ENCODE peak calls at places on chromosome 6, in eight cellular contexts. Z is mammary epithelial cell, M is lower lobe of right lung, Y is Peyer's patch, R is AG04450, U is small intestine, K is prostate gland, I is heart right ventricle. G is an unnamed sample.
A peak's percentile ranks its signal among the peaks of the same experiment; 100 is the strongest.

GRCh38 chr6:12386816-12387215 is 96.7 kb downstream of the EDN1 start:
- DNase-seq in M (no peak), Z (no peak), R (no peak), K (no peak), I (no peak), U (no peak), Y (no peak), G (no peak)

GRCh38 chr6:43436577-43437282 is 9.4 kb downstream of the ABCC10 start:
- DNase-seq in M (no peak), Y (no peak), U (peak; percentile 77), I (no peak), R (peak; percentile 10), Z (peak; percentile 88), K (peak; percentile 84), G (no peak)

GRCh38 chr6:87742106-87742505 is 40.1 kb upstream of the AKIRIN2 start:
- DNase-seq in K (no peak), U (peak; percentile 24), M (no peak), I (no peak), R (no peak), Y (peak; percentile 91), Z (no peak), G (peak; percentile 58)

GRCh38 chr6:23672737-23673136 is 453.3 kb upstream of the NRSN1 start:
- DNase-seq in R (no peak), I (no peak), U (no peak), Z (no peak), M (no peak), Y (no peak), K (no peak), G (no peak)

GRCh38 chr6:134813146-134813545 is 136.8 kb downstream of the ALDH8A1 start:
- DNase-seq in K (no peak), R (no peak), Z (no peak), Y (no peak), M (no peak), I (no peak), U (no peak), G (no peak)

GRCh38 chr6:15621203-15622044 is 41.4 kb downstream of the DTNBP1 start:
- DNase-seq in K (no peak), R (no peak), Y (no peak), M (peak; percentile 75), Z (peak; percentile 73), I (peak; percentile 34), U (no peak), G (no peak)

GRCh38 chr6:113862112-113862511 is 5.0 kb downstream of the MARCKS start:
- DNase-seq in M (no peak), K (no peak), Z (peak; percentile 46), U (peak; percentile 49), I (no peak), Y (no peak), R (no peak), G (no peak)

GRCh38 chr6:14925025-14925595 is 320.8 kb upstream of the JARID2 start:
- DNase-seq in Y (no peak), M (no peak), K (no peak), Z (no peak), R (no peak), U (no peak), I (no peak), G (no peak)

GRCh38 chr6:13417954-13418353 is 69.4 kb downstream of the GFOD1 start:
- DNase-seq in U (no peak), Y (no peak), I (no peak), M (no peak), Z (no peak), K (no peak), R (no peak), G (no peak)

GRCh38 chr6:7723041-7723447 is 2.9 kb upstream of the BMP6 start:
- DNase-seq in I (peak; percentile 85), Y (peak; percentile 71), U (peak; percentile 48), K (peak; percentile 70), M (peak; percentile 79), R (peak; percentile 65), Z (peak; percentile 58), G (peak; percentile 41)

GRCh38 chr6:127518710-127519468 is at the start of gene MTCL3:
- DNase-seq in K (no peak), Y (no peak), I (peak; percentile 61), U (peak; percentile 7), M (no peak), R (no peak), Z (peak; percentile 5), G (peak; percentile 4)

DNA sequence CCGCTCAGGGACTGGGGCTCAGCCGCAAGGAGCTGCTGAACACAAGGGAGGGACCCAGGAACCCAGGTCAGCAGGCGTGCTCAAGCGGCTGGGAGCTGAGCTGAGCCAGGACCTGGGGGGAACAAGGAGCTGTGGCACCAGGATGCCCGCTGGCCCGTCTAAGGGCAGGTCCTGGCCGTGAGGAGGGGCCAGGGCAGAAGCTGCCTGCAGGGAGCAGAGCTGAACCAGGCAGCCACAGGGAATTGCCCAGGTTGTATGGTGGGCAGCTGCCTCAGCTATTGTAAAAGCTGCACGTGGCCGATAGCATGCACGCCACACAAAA is 133.3 kb downstream of the AGPAT4 start:
- DNase-seq in Y (no peak), Z (no peak), I (no peak), U (no peak), R (no peak), K (no peak), M (no peak), G (no peak)
- H3K27ac ChIP-seq in Y (no peak overlapping the region), Z (no peak overlapping the region), I (no peak overlapping the region), U (no peak overlapping the region), R (no peak overlapping the region), K (no peak overlapping the region), M (no peak overlapping the region), G (no peak overlapping the region)

GRCh38 chr6:168648730-168649129 is 207.7 kb downstream of the SMOC2 start:
- DNase-seq in K (no peak), M (no peak), U (no peak), I (no peak), Z (no peak), Y (no peak), R (no peak), G (no peak)
- H3K27ac ChIP-seq in K (no peak overlapping the region), M (no peak overlapping the region), U (no peak overlapping the region), I (no peak overlapping the region), Z (no peak overlapping the region), Y (no peak overlapping the region), R (no peak overlapping the region), G (no peak overlapping the region)

DNA sequence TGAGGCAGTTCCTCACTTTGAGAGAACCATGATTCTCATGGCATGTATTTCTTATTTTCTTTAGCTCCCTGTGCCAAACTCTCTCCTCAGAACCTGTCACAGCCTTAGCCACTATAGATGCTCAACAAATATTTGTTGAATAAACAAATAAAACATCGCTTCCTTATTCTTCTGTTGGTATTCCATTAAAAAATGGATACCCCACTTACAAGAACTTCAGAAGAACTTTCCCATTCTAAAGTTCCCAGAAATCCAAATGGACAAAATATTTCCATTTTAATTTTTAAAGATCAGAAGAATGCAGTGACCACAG is 205.5 kb upstream of the PREP start:
- DNase-seq in Z (no peak), Y (no peak), M (no peak), U (no peak), R (no peak), I (no peak), K (no peak), G (no peak)
- H3K27ac ChIP-seq in Z (peak overlapping the region; percentile 80), Y (no peak overlapping the region), M (no peak overlapping the region), U (no peak overlapping the region), R (peak overlapping the region; percentile 99), I (no peak overlapping the region), K (no peak overlapping the region), G (no peak overlapping the region)

GRCh38 chr6:38723783-38724182 is 8.7 kb downstream of the DNAH8 start:
- DNase-seq in R (no peak), Y (no peak), M (no peak), U (no peak), K (no peak), I (no peak), Z (no peak), G (no peak)

GRCh38 chr6:38724343-38724742 is 9.2 kb downstream of the DNAH8 start:
- DNase-seq in Z (no peak), Y (no peak), R (no peak), M (no peak), I (no peak), U (no peak), K (no peak), G (no peak)

GRCh38 chr6:38728203-38728602 is 13.1 kb downstream of the DNAH8 start:
- DNase-seq in K (no peak), Y (no peak), Z (no peak), R (no peak), M (no peak), I (no peak), U (no peak), G (no peak)

GRCh38 chr6:38722727-38723334 is 7.7 kb downstream of the DNAH8 start:
- DNase-seq in R (no peak), I (no peak), K (no peak), Z (no peak), M (no peak), U (no peak), Y (no peak), G (no peak)

GRCh38 chr6:38725414-38726183 is 10.5 kb downstream of the DNAH8 start:
- DNase-seq in U (no peak), Y (no peak), R (no peak), M (no peak), Z (peak; percentile 17), K (no peak), I (no peak), G (no peak)
- H3K27ac ChIP-seq in U (no peak overlapping the region), Y (no peak overlapping the region), R (no peak overlapping the region), M (no peak overlapping the region), Z (no peak overlapping the region), K (no peak overlapping the region), I (no peak overlapping the region), G (no peak overlapping the region)

GRCh38 chr6:109475625-109476024 is 7.4 kb downstream of the ZBTB24 start:
- DNase-seq in Z (no peak), R (no peak), I (no peak), U (no peak), M (no peak), K (no peak), Y (no peak), G (no peak)

GRCh38 chr6:109478848-109479624 is 4.0 kb downstream of the ZBTB24 start:
- DNase-seq in U (no peak), Z (no peak), M (no peak), K (no peak), R (no peak), Y (no peak), I (no peak), G (no peak)

GRCh38 chr6:109477184-109477583 is 5.8 kb downstream of the ZBTB24 start:
- DNase-seq in R (no peak), Z (no peak), I (no peak), M (no peak), Y (no peak), K (no peak), U (no peak), G (no peak)

GRCh38 chr6:109478222-109478805 is 4.7 kb downstream of the ZBTB24 start:
- DNase-seq in Y (no peak), R (no peak), M (no peak), I (no peak), K (no peak), U (no peak), Z (no peak), G (no peak)

DNA sequence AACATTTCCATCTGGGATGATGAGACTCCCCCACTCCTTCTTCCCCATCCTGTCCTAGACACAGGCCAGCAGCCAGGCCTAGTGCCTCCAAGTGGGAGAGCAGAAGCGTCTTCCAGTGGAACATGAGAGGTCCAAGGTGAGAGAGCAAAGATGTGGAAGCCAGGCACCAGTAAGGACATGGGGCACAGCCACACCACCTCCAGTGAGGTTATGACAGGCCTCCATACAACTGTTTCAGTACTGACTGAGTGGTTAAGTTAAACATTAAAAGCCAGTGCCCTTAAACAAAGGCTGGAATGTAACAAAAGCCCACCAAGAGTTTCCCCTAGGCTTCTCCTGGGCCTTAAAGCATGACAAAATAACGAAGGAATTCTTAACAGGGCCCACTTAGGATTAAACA is 5.3 kb downstream of the ZBTB24 start:
- DNase-seq in M (no peak), U (no peak), K (no peak), Z (no peak), Y (no peak), I (no peak), R (no peak), G (no peak)
- H3K27ac ChIP-seq in M (no peak overlapping the region), U (no peak overlapping the region), K (no peak overlapping the region), Z (no peak overlapping the region), Y (no peak overlapping the region), I (no peak overlapping the region), R (no peak overlapping the region), G (no peak overlapping the region)

G was measured in CD8-positive, alpha-beta T cell.